ENCODE peak calls at places on chromosomes 13 and 19, in six cellular contexts. V is H9, S is neuronal stem cell, N is H1, P is mesenchymal stem cell, C is IMR-90. Z is an unnamed sample.

GRCh38 chr19:1760020-1760419 is 6.7 kb downstream of the ONECUT3 start:
- DNase-seq in S (no peak), V (no peak), P (no peak), N (peak), C (no peak), Z (no peak)

GRCh38 chr19:52527134-52527953 is at the start of gene ZNF808:
- DNase-seq in P (peak), N (peak), S (peak), C (peak), V (peak), Z (peak)

GRCh38 chr13:112616586-112617381 is 28.8 kb upstream of the TUBGCP3 start:
- DNase-seq in C (peak), S (no peak), N (peak), V (peak), P (peak), Z (peak)

GRCh38 chr19:32720216-32720935 is 809 bp downstream of the TDRD12 start:
- DNase-seq in N (no peak), V (no peak), C (no peak), S (no peak), P (no peak), Z (no peak)

GRCh38 chr19:1648156-1648925 is 4.1 kb downstream of the TCF3 start:
- DNase-seq in V (no peak), N (no peak), C (no peak), S (no peak), P (no peak), Z (no peak)

GRCh38 chr19:1857648-1858326 is 5.6 kb downstream of the KLF16 start:
- DNase-seq in N (no peak), V (no peak), S (no peak), P (no peak), C (no peak), Z (no peak)

GRCh38 chr19:45097776-45098520 is 5.0 kb downstream of the PPP1R37 start:
- DNase-seq in V (no peak), S (no peak), P (peak), C (peak), N (no peak), Z (peak)

GRCh38 chr19:48991823-48992570 is 1.1 kb downstream of the GYS1 start:
- DNase-seq in N (no peak), V (peak), P (peak), S (no peak), C (peak), Z (peak)

GRCh38 chr13:45370922-45371406 is 30.0 kb upstream of the TPT1 start:
- DNase-seq in C (peak), V (peak), P (peak), S (peak), N (peak), Z (peak)

GRCh38 chr19:51417107-51417806 is at the start of gene SIGLEC10:
- DNase-seq in P (no peak), S (no peak), N (no peak), V (peak), C (no peak), Z (no peak)

GRCh38 chr19:51422053-51422448 is 4.6 kb upstream of the SIGLEC10 start:
- DNase-seq in S (peak), P (peak), V (peak), N (peak), C (peak), Z (peak)

GRCh38 chr19:51418707-51419106 is 1.3 kb upstream of the SIGLEC10 start:
- DNase-seq in S (no peak), N (no peak), P (no peak), C (no peak), V (no peak), Z (no peak)

GRCh38 chr19:51417807-51418152 is 338 bp upstream of the SIGLEC10 start:
- DNase-seq in S (no peak), V (no peak), N (no peak), C (no peak), P (no peak), Z (no peak)

GRCh38 chr19:51421229-51422052 is 4.0 kb upstream of the SIGLEC10 start:
- DNase-seq in C (no peak), S (no peak), P (no peak), V (peak), N (no peak), Z (no peak)
- H4K91ac ChIP-seq in C (no peak), S (no peak), P (no peak), V (no peak), N (no peak), Z (no peak)

GRCh38 chr19:21321134-21321533 is 8.1 kb downstream of the ZNF708 start:
- DNase-seq in N (no peak), V (no peak), P (no peak), C (no peak), S (no peak), Z (no peak)
- H4K91ac ChIP-seq in N (no peak), V (no peak), P (no peak), C (no peak), S (no peak), Z (no peak)

GRCh38 chr19:40549007-40549708 is 27.5 kb upstream of the SHKBP1 start:
- DNase-seq in P (peak), V (peak), S (peak), C (peak), N (peak), Z (peak)
- H4K91ac ChIP-seq in P (no peak), V (no peak), S (no peak), C (no peak), N (no peak), Z (no peak)

DNA sequence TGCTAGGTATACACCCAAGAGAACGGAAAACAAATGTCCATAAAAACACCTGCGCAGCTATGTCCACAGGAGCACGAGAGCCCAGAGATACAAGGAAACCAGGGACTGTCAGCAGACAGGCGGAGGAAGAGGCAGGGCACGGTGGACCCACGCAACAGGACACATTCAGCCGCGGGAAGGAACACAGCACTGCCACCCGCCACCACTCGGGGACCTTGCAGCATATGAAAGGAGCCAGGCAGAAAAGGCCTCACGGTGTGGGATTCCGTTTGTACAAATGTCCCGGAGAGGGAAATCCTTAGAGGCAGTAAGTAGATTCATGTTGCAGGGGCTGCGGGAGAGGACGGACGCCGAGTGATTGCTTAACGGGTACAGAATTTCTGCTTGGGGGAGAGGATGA is 7.8 kb downstream of the HSPBP1 start:
- DNase-seq in S (no peak), P (no peak), V (no peak), N (no peak), C (no peak), Z (no peak)
- H4K91ac ChIP-seq in S (no peak), P (no peak), V (no peak), N (no peak), C (no peak), Z (no peak)

DNA sequence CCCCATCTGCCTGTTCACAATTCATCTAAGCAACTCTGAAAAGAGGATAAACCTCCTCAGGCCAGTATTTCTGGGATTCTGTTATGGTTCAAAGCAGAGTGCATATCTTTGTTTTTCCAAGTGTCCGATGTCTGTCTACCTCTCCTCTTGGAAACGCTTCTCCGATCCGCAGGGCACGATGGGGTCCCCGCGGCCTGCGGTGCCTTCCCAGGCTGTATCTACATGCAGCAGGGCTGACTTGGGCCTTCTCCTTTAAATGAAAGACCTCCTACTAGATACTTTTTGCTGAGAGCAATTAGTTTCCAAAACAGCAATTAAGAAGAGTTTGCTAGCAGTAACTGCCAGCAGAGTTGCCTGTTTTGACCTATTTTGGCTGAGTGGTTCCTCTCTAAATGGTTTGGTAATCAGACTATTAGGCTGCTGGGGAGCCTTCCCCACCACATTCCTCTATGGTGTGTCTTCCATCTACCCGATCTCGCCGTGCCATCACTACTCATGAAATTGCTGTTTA is 23.5 kb downstream of the COL4A2 start:
- DNase-seq in V (no peak), S (no peak), P (no peak), C (peak), N (no peak), Z (no peak)
- H4K91ac ChIP-seq in V (no peak), S (no peak), P (no peak), C (peak), N (no peak), Z (no peak)

GRCh38 chr13:51244637-51245405 is 22.6 kb downstream of the FAM124A start:
- DNase-seq in P (no peak), V (peak), N (peak), S (no peak), C (no peak), Z (no peak)
- H4K91ac ChIP-seq in P (no peak), V (peak), N (peak), S (no peak), C (no peak), Z (no peak)

GRCh38 chr19:3784607-3785463 is 1.3 kb downstream of the MATK start:
- DNase-seq in P (no peak), V (peak), N (peak), C (no peak), S (no peak), Z (no peak)

GRCh38 chr19:3783660-3784584 is 2.3 kb downstream of the MATK start:
- DNase-seq in N (peak), C (no peak), P (no peak), V (peak), S (no peak), Z (no peak)

GRCh38 chr19:3785938-3786824 is at the start of gene MATK:
- DNase-seq in V (no peak), P (no peak), C (no peak), S (no peak), N (peak), Z (no peak)

GRCh38 chr19:3782903-3783302 is 3.3 kb downstream of the MATK start:
- DNase-seq in S (no peak), P (no peak), C (no peak), N (no peak), V (peak), Z (no peak)

DNA sequence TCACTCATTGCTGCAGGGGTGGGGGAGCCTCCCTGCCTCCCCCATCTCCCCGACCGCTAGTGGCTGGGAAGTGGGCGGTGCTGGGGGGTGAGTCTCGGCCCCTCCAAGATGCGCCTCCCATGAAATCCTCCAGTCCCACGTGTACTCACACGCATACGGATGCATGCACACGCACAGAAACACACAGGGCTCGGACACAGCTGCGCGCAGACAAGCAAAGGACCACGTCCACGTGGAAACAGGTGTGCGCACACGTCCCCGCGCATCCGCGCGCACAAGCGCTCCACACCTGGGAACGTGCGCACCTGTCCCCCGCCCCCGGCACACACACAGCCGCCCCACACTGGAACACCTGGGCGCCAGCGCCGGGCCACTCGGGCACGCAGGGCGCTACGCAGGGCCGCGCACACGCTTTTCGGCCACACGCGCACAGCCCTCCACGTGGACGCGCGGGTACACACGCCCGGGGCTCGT is 680 bp downstream of the MATK start:
- DNase-seq in V (no peak), P (no peak), C (no peak), S (no peak), N (no peak), Z (no peak)
- H4K91ac ChIP-seq in V (no peak), P (no peak), C (no peak), S (no peak), N (peak), Z (no peak)

Z was measured in trophoblast cell.